ENCODE peak calls at places on chromosomes 7 and 10, in seven cellular contexts. F is astrocyte of the spinal cord, P is lower lobe of right lung, V is GM12865, B is uterus, K is fibroblast of lung, W is HFF-Myc. N is an unnamed sample.

GRCh38 chr7:109178342-109178741 is 608.7 kb downstream of the DNAJB9 start:
- DNase-seq in F (no peak), P (no peak), V (no peak), B (no peak), K (no peak), W (no peak), N (no peak)

GRCh38 chr7:28130277-28130676 is 50.3 kb downstream of the JAZF1 start:
- DNase-seq in F (peak), P (no peak), V (no peak), B (no peak), K (peak), W (peak), N (peak)

GRCh38 chr10:79385392-79385795 is 38.1 kb downstream of the PPIF start:
- DNase-seq in F (no peak), P (no peak), V (no peak), B (no peak), K (no peak), W (no peak), N (no peak)

GRCh38 chr7:82562716-82563404 is 119.3 kb upstream of the CACNA2D1 start:
- DNase-seq in F (peak), P (no peak), V (no peak), B (no peak), K (peak), W (no peak), N (peak)

GRCh38 chr7:127253289-127254162 is 785 bp upstream of the GRM8 start:
- DNase-seq in F (peak), P (peak), V (peak), B (peak), K (peak), W (no peak), N (peak)

GRCh38 chr10:114607358-114607998 is 50.6 kb downstream of the ABLIM1 start:
- DNase-seq in F (peak), P (no peak), V (no peak), B (no peak), K (peak), W (no peak), N (peak)

GRCh38 chr7:46468753-46469356 is 547.8 kb upstream of the IGFBP3 start:
- DNase-seq in F (peak), P (no peak), V (no peak), B (no peak), K (peak), W (no peak), N (peak)

GRCh38 chr10:60678978-60679377 is 99.3 kb upstream of the CDK1 start:
- DNase-seq in F (no peak), P (no peak), V (no peak), B (no peak), K (no peak), W (no peak), N (no peak)

GRCh38 chr10:14652067-14652466 is 122.6 kb downstream of the FAM107B start:
- DNase-seq in F (peak), P (no peak), V (no peak), B (no peak), K (no peak), W (no peak), N (no peak)

GRCh38 chr7:373818-374705 is 84.1 kb downstream of the FOXL3 start:
- DNase-seq in F (no peak), P (no peak), V (no peak), B (peak), K (no peak), W (no peak), N (no peak)

GRCh38 chr10:48632166-48632565 is 27.3 kb upstream of the ARHGAP22 start:
- DNase-seq in F (no peak), P (no peak), V (no peak), B (no peak), K (no peak), W (no peak), N (peak)

GRCh38 chr10:3807221-3807927 is 22.4 kb upstream of the KLF6 start:
- DNase-seq in F (peak), P (no peak), V (no peak), B (no peak), K (peak), W (no peak), N (no peak)

GRCh38 chr7:138460176-138460648 is at the start of gene TRIM24:
- DNase-seq in F (no peak), P (no peak), V (no peak), B (no peak), K (peak), W (no peak), N (peak)

GRCh38 chr7:95204618-95205017 is 119.7 kb downstream of the PON1 start:
- DNase-seq in F (no peak), P (no peak), V (no peak), B (no peak), K (no peak), W (no peak), N (no peak)

GRCh38 chr7:95201718-95202117 is 122.6 kb downstream of the PON1 start:
- DNase-seq in F (no peak), P (no peak), V (no peak), B (no peak), K (no peak), W (no peak), N (no peak)

GRCh38 chr7:95205821-95206220 is 118.5 kb downstream of the PON1 start:
- DNase-seq in F (peak), P (no peak), V (no peak), B (no peak), K (peak), W (no peak), N (peak)

GRCh38 chr7:95198891-95199290 is 125.4 kb downstream of the PON1 start:
- DNase-seq in F (no peak), P (no peak), V (no peak), B (no peak), K (no peak), W (no peak), N (no peak)

GRCh38 chr7:95199779-95200558 is 124.4 kb downstream of the PON1 start:
- DNase-seq in F (peak), P (no peak), V (peak), B (peak), K (peak), W (no peak), N (peak)
- TF ChIP-seq CTCF in F (peak), P (peak), V (peak), B (peak), K (peak), W (peak), N (peak)

GRCh38 chr7:134367956-134368749 is 51.4 kb upstream of the SLC35B4 start:
- DNase-seq in F (no peak), P (no peak), V (no peak), B (no peak), K (no peak), W (no peak), N (peak)

GRCh38 chr7:134370135-134370534 is 53.4 kb upstream of the SLC35B4 start:
- DNase-seq in F (no peak), P (no peak), V (no peak), B (no peak), K (no peak), W (no peak), N (no peak)

GRCh38 chr7:134366481-134366880 is 49.8 kb upstream of the SLC35B4 start:
- DNase-seq in F (no peak), P (no peak), V (no peak), B (no peak), K (no peak), W (no peak), N (peak)

GRCh38 chr7:134371536-134371935 is 54.8 kb upstream of the SLC35B4 start:
- DNase-seq in F (no peak), P (no peak), V (no peak), B (no peak), K (no peak), W (no peak), N (no peak)

GRCh38 chr7:134368851-134369533 is 52.3 kb upstream of the SLC35B4 start:
- DNase-seq in F (peak), P (no peak), V (no peak), B (no peak), K (peak), W (no peak), N (peak)
- H3K4me3 ChIP-seq in F (no peak), P (no peak), V (no peak), B (no peak), K (no peak), W (no peak), N (no peak)

GRCh38 chr10:42431095-42431494 is 207.3 kb downstream of the ZNF33B start:
- DNase-seq in F (no peak), P (no peak), V (no peak), B (no peak), K (no peak), W (no peak), N (no peak)

GRCh38 chr10:42422911-42423310 is 215.5 kb downstream of the ZNF33B start:
- DNase-seq in F (no peak), P (no peak), V (no peak), B (no peak), K (no peak), W (no peak), N (no peak)

DNA sequence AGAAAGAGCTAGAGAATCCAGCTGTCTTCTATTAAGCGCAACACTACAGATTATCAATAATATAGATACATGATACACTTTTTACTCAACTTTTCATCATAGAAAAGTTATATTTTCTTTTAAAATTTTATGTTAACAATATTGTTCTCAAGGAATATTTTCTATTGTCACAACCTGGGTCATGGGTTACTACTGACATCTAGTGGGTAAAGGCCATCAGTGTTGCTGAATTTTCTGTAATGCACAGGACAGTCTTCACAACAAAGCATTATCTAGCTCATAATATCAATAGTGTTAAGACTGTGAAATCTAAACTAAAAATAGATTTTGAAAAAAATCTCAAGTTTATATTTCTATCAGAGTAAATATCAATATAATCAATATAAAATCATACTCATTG is 209.8 kb downstream of the ZNF33B start:
- DNase-seq in F (no peak), P (no peak), V (no peak), B (no peak), K (no peak), W (peak), N (peak)
- TF ChIP-seq CTCF in F (no peak), P (peak), V (no peak), B (no peak), K (peak), W (peak), N (peak)

GRCh38 chr7:69632280-69632679 is 34.0 kb downstream of the AUTS2 start:
- DNase-seq in F (no peak), P (no peak), V (no peak), B (no peak), K (no peak), W (no peak), N (no peak)

GRCh38 chr7:69631131-69631530 is 32.9 kb downstream of the AUTS2 start:
- DNase-seq in F (no peak), P (no peak), V (no peak), B (no peak), K (no peak), W (no peak), N (no peak)

GRCh38 chr7:69633122-69633892 is 35.0 kb downstream of the AUTS2 start:
- DNase-seq in F (no peak), P (no peak), V (no peak), B (no peak), K (peak), W (no peak), N (peak)

GRCh38 chr7:69625798-69626197 is 27.5 kb downstream of the AUTS2 start:
- DNase-seq in F (no peak), P (no peak), V (no peak), B (no peak), K (no peak), W (no peak), N (no peak)

DNA sequence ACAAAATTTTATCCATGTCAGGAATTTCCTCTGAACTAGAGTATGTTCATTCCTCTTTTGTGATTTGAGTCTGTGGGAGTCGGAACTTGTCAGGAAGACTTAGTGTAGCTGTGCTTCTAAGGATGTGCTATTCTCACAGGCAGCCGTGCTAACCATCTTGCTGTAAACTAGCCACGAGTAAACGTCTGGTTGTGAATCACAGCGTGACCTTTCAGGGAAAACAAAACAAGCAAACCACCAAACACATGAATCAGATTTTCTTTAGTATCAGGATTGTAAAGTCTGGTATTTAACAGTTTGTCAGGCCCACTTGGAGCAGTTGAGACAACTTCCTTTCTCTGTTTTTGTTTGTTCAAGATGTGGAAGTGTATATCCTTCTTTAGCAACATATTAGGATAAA is 32.0 kb downstream of the AUTS2 start:
- DNase-seq in F (peak), P (no peak), V (peak), B (peak), K (peak), W (peak), N (peak)
- H3K4me3 ChIP-seq in F (no peak), P (no peak), V (no peak), B (no peak), K (no peak), W (no peak), N (no peak)

GRCh38 chr7:92874567-92874966 is 38.2 kb upstream of the CDK6 start:
- DNase-seq in F (peak), P (no peak), V (no peak), B (no peak), K (peak), W (no peak), N (peak)
- TF ChIP-seq CTCF in F (no peak), P (no peak), V (no peak), B (no peak), K (no peak), W (no peak), N (no peak)

GRCh38 chr10:107165007-107165406 is 501 bp upstream of the SORCS1 start:
- DNase-seq in F (no peak), P (no peak), V (no peak), B (no peak), K (no peak), W (no peak), N (no peak)
- H3K4me3 ChIP-seq in F (no peak), P (no peak), V (no peak), B (no peak), K (no peak), W (no peak), N (no peak)

GRCh38 chr7:116246357-116246756 is 36.0 kb downstream of the TES start:
- DNase-seq in F (no peak), P (no peak), V (no peak), B (no peak), K (no peak), W (no peak), N (no peak)

GRCh38 chr7:116251675-116252074 is 41.3 kb downstream of the TES start:
- DNase-seq in F (no peak), P (no peak), V (no peak), B (no peak), K (no peak), W (no peak), N (no peak)

GRCh38 chr7:116252249-116252648 is 41.9 kb downstream of the TES start:
- DNase-seq in F (no peak), P (no peak), V (no peak), B (no peak), K (no peak), W (no peak), N (no peak)

GRCh38 chr7:116249969-116250553 is 39.7 kb downstream of the TES start:
- DNase-seq in F (peak), P (no peak), V (peak), B (no peak), K (peak), W (no peak), N (peak)
- TF ChIP-seq CTCF in F (peak), P (no peak), V (peak), B (peak), K (peak), W (peak), N (peak)

GRCh38 chr7:44309271-44310091 is 15.9 kb downstream of the CAMK2B start:
- DNase-seq in F (peak), P (peak), V (peak), B (peak), K (peak), W (no peak), N (peak)
- H3K4me3 ChIP-seq in F (peak), P (peak), V (no peak), B (no peak), K (peak), W (peak), N (peak)

DNA sequence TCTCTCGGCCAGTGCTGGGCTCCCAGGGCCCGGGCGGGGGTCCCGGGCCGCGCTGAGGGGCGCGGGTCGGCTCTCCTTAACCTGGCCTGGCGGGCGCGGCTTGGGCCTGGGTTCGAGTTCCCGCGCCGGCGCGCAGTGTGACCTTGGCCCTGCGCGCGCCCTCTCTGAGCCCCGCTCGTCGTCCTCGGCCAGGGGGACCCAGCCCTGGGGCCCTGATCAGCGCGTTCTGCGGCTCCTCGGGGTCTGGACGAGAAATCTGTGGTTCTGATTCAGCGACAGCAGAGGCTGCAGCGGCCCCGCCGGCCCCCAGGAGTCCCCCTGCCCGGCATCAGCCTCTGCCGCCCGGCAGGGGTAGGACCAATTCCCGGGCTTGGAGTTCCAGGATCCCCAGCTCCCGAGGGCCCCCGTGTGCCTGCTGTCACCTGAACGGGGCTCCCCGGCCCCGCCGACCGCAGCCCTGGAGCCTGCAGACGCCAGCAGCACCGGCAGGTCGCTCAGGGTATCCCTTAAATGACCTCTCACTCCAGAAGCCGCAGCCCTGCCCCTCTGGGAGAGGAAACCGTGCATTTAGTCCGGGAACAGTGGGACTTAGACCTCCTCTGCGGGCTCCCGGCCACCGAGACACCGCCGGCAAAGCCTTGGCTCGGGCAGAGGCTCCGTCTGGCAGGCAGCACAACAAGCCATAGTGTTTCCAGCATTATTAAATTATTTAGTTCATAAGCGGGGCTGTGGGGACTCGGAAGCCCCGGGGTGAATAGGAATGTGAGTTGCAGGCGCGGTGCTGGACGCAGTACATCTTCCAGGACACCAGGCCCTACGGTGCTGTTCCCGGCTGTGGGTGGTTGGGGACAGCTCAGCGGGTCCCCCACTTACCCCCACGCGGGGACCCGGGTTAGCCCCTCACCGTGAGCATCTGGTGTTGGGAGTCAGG is 572 bp downstream of the CHST12 start:
- DNase-seq in F (peak), P (no peak), V (peak), B (peak), K (peak), W (no peak), N (peak)
- TF ChIP-seq CTCF in F (peak), P (peak), V (no peak), B (no peak), K (peak), W (no peak), N (peak)